ENCODE peak calls at places on chromosomes 16 and 17, in nine cellular contexts. G, Q, Z, P, R, S, N, D and H are unnamed samples.

GRCh38 chr16:735982-736453 is 4.8 kb downstream of the CIAO3 start:
- DNase-seq in G (no peak), Q (no peak), Z (peak), P (no peak), R (no peak), S (no peak), N (no peak), D (no peak), H (no peak)

GRCh38 chr16:58409316-58409973 is 17.2 kb downstream of the GINS3 start:
- DNase-seq in G (no peak), Q (peak), Z (no peak), P (no peak), R (peak), S (no peak), N (no peak), D (peak), H (peak)

GRCh38 chr17:63973930-63974593 is 1.3 kb upstream of the SCN4A start:
- DNase-seq in G (no peak), Q (no peak), Z (no peak), P (no peak), R (no peak), S (peak), N (no peak), D (peak), H (no peak)

GRCh38 chr17:21283482-21284318 is 811 bp upstream of the MAP2K3 start:
- DNase-seq in G (no peak), Q (no peak), Z (no peak), P (no peak), R (no peak), S (peak), N (peak), D (peak), H (no peak)

GRCh38 chr17:16882243-16882925 is 89.5 kb downstream of the TNFRSF13B start:
- DNase-seq in G (no peak), Q (no peak), Z (no peak), P (no peak), R (no peak), S (no peak), N (no peak), D (no peak), H (no peak)

GRCh38 chr16:57822861-57823260 is 20.6 kb upstream of the KIFC3 start:
- DNase-seq in G (no peak), Q (no peak), Z (no peak), P (no peak), R (no peak), S (no peak), N (no peak), D (no peak), H (no peak)

GRCh38 chr17:66717680-66718079 is 117.2 kb upstream of the CACNG5 start:
- DNase-seq in G (no peak), Q (no peak), Z (no peak), P (no peak), R (no peak), S (no peak), N (no peak), D (no peak), H (no peak)

GRCh38 chr17:35540589-35541404 is 3.3 kb upstream of the SLFN12L start:
- DNase-seq in G (peak), Q (peak), Z (peak), P (peak), R (peak), S (no peak), N (no peak), D (peak), H (peak)

GRCh38 chr16:8859913-8860881 is 8.6 kb downstream of the CARHSP1 start:
- DNase-seq in G (no peak), Q (peak), Z (no peak), P (no peak), R (no peak), S (peak), N (no peak), D (peak), H (peak)

GRCh38 chr16:24075929-24076716 is 180.0 kb upstream of the CACNG3 start:
- DNase-seq in G (peak), Q (no peak), Z (peak), P (no peak), R (no peak), S (no peak), N (peak), D (peak), H (no peak)

GRCh38 chr16:22428654-22429053 is 54.2 kb upstream of the CDR2 start:
- DNase-seq in G (no peak), Q (no peak), Z (no peak), P (no peak), R (no peak), S (no peak), N (no peak), D (no peak), H (no peak)